ENCODE peak calls at places on chromosome 7, in four cellular contexts. G, J, F and M are unnamed samples.
A peak's percentile ranks its signal among the peaks of the same experiment; 100 is the strongest.

GRCh38 chr7:79055722-79056415 is 397.6 kb downstream of the MAGI2 start:
- DNase-seq in G (no peak), J (peak; percentile 29), F (no peak), M (no peak)

GRCh38 chr7:159126496-159127345 is 17.9 kb downstream of the VIPR2 start:
- DNase-seq in G (no peak), J (no peak), F (no peak), M (no peak)

GRCh38 chr7:99011341-99011705 is 132.6 kb downstream of the SMURF1 start:
- DNase-seq in G (no peak), J (no peak), F (no peak), M (no peak)

GRCh38 chr7:122688385-122688998 is 10.4 kb downstream of the RNF133 start:
- DNase-seq in G (no peak), J (no peak), F (no peak), M (no peak)

GRCh38 chr7:21580073-21580521 is 37.3 kb downstream of the DNAH11 start:
- DNase-seq in G (peak; percentile 53), J (no peak), F (no peak), M (peak; percentile 30)

GRCh38 chr7:22578048-22578770 is 78.2 kb upstream of the STEAP1B start:
- DNase-seq in G (peak; percentile 85), J (peak; percentile 74), F (no peak), M (peak; percentile 62)

GRCh38 chr7:9981950-9982349 is 991.7 kb upstream of the PHF14 start:
- DNase-seq in G (no peak), J (no peak), F (no peak), M (peak; percentile 18)

GRCh38 chr7:84188811-84189405 is 5.7 kb downstream of the SEMA3A start:
- DNase-seq in G (no peak), J (no peak), F (no peak), M (no peak)

GRCh38 chr7:158730383-158731055 is 25.9 kb upstream of the NCAPG2 start:
- DNase-seq in G (no peak), J (no peak), F (no peak), M (no peak)

GRCh38 chr7:141688038-141688437 is 13.9 kb downstream of the DENND11 start:
- DNase-seq in G (no peak), J (no peak), F (no peak), M (no peak)

GRCh38 chr7:108308276-108308675 is 148.0 kb downstream of the NRCAM start:
- DNase-seq in G (peak; percentile 70), J (no peak), F (no peak), M (no peak)

GRCh38 chr7:151796091-151796870 is 80.6 kb downstream of the PRKAG2 start:
- DNase-seq in G (peak; percentile 45), J (no peak), F (no peak), M (no peak)

GRCh38 chr7:155198901-155199845 is 98.5 kb upstream of the INSIG1 start:
- DNase-seq in G (peak; percentile 65), J (peak; percentile 89), F (no peak), M (no peak)

GRCh38 chr7:117163101-117163500 is 159.8 kb downstream of the WNT2 start:
- DNase-seq in G (peak; percentile 36), J (no peak), F (no peak), M (no peak)

GRCh38 chr7:85750454-85750949 is 563.6 kb upstream of the SEMA3D start:
- DNase-seq in G (peak; percentile 41), J (no peak), F (no peak), M (peak; percentile 5)

GRCh38 chr7:94061316-94061715 is 57.2 kb upstream of the BET1 start:
- DNase-seq in G (peak; percentile 53), J (no peak), F (no peak), M (no peak)
- H3K4me3 ChIP-seq in G (no peak overlapping the region), J (no peak overlapping the region), F (no peak overlapping the region), M (no peak overlapping the region)

GRCh38 chr7:18877874-18878273 is 239.6 kb downstream of the TWIST1 start:
- DNase-seq in G (no peak), J (no peak), F (no peak), M (no peak)

GRCh38 chr7:18872344-18872743 is 245.1 kb downstream of the TWIST1 start:
- DNase-seq in G (no peak), J (no peak), F (no peak), M (no peak)

GRCh38 chr7:18873674-18874341 is 243.6 kb downstream of the TWIST1 start:
- DNase-seq in G (peak; percentile 75), J (no peak), F (no peak), M (no peak)

DNA sequence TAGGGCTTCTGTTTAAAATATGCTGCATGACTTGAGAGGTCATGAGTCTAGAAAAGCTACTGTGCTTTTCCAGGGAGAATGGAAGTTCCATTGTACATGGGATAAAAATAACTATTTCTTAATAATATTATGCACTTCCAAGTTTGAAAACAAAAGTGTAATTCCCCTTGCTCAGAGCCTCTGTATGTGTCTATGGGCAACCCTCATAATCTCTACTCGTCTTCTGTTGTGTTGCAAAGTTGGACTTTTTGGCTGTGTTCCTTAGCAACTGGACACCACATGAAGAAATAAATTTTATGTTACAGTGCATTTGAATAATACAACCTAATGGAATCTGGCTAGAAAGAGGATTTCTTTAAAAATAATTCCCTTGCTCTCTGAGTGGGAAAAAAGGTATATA is 242.6 kb downstream of the TWIST1 start:
- DNase-seq in G (peak; percentile 35), J (no peak), F (no peak), M (no peak)
- TF ChIP-seq CTCF in G (no peak), J (no peak), F (no peak), M (no peak)

DNA sequence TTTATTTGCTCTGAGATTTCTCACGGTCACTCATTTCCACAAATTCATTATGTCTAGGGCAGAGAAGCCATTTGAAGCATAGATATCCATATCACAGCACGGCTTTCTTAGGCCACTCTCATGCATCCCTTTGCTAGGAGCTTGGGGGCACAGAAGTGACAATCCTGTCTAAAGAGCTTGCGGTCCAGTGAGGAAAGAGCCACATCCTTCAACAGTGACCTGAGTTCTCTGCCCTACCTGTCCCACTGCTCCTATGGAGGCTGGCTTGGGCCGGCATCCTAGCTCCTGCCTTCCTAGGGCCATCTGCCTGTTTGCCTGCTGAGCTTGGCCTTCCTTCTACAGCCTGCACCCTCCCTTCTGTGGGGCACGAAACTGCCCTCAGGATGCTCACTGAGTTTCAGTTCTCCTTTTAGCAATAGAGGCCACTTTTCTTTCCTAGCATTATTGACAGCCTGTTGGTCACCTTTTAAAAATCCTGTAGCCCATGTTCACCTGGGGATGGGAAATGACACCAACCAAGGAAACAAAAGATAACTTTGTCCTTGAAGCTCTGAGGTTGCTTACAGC is 212.1 kb upstream of the GRB10 start:
- DNase-seq in G (no peak), J (no peak), F (no peak), M (no peak)
- H3K4me3 ChIP-seq in G (no peak overlapping the region), J (no peak overlapping the region), F (no peak overlapping the region), M (no peak overlapping the region)

GRCh38 chr7:130273863-130274262 is 7.2 kb downstream of the CPA2 start:
- DNase-seq in G (peak; percentile 87), J (no peak), F (no peak), M (no peak)
- TF ChIP-seq CTCF in G (peak; percentile 28), J (no peak), F (no peak), M (no peak)

GRCh38 chr7:105188201-105188600 is 174.2 kb downstream of the KMT2E start:
- DNase-seq in G (peak; percentile 33), J (no peak), F (no peak), M (no peak)

GRCh38 chr7:105187302-105188169 is 173.5 kb downstream of the KMT2E start:
- DNase-seq in G (peak; percentile 10), J (no peak), F (no peak), M (no peak)

GRCh38 chr7:105189859-105190492 is 176.0 kb downstream of the KMT2E start:
- DNase-seq in G (no peak), J (no peak), F (no peak), M (no peak)

GRCh38 chr7:105180002-105180401 is 166.0 kb downstream of the KMT2E start:
- DNase-seq in G (no peak), J (no peak), F (no peak), M (no peak)

DNA sequence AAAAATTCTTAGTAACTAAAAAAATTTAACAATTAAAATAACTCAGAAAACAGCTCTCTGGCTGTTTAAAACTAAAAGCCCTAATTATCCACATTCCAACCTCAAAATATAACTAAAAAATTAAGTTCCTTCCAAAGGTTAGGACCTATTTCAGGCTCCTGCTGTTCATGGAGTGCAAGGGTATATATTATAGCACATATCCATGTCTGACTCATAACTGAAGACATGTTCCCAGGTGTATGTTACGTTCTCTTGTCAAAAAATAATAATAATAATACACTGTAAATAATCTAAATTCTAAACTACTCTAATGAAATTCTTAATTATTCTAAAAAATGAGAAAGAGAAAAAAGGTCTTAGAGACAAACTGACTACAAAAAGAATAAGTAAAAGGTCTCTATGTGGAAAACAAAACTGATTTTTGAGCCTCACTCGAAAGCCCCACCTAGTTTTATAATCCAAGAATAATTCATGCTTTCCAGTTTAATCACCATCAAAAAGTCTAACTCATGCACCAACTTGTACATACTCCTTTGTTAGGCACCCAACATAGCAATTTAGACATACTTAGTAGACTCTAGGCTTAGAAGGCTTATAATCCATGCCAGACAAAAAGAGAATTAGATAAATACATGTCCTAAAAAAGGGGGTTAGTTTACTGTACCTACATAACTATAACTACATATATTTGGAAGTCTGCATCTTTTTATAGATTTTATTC is 171.4 kb downstream of the KMT2E start:
- DNase-seq in G (no peak), J (no peak), F (no peak), M (peak; percentile 70)
- H3K4me3 ChIP-seq in G (no peak overlapping the region), J (no peak overlapping the region), F (no peak overlapping the region), M (no peak overlapping the region)